ENCODE peak calls at places on chromosomes 11 and 22, in six cellular contexts. S, D, V, Y, M and A are unnamed samples.

GRCh38 chr11:111819161-111820058 is 52.0 kb downstream of the ALG9 start:
- DNase-seq in V (no peak), M (no peak), D (no peak), S (no peak), Y (peak), A (no peak)

GRCh38 chr11:104705475-104706195 is 192.6 kb downstream of the CASP12 start:
- DNase-seq in S (peak), M (no peak), Y (no peak), D (no peak), V (peak), A (peak)

GRCh38 chr11:92793189-92793588 is 176.3 kb upstream of the MTNR1B start:
- DNase-seq in Y (no peak), S (no peak), D (no peak), M (no peak), V (no peak), A (no peak)

GRCh38 chr22:29870574-29870973 is 12.4 kb upstream of the MTMR3 start:
- DNase-seq in S (no peak), Y (no peak), D (no peak), M (no peak), V (no peak), A (no peak)

GRCh38 chr11:28922351-28922981 is 814.3 kb downstream of the METTL15 start:
- DNase-seq in Y (no peak), M (no peak), D (no peak), V (no peak), S (no peak), A (no peak)

GRCh38 chr22:40463017-40463631 is 92.7 kb downstream of the SGSM3 start:
- DNase-seq in Y (no peak), S (peak), V (peak), D (no peak), M (no peak), A (no peak)

GRCh38 chr11:27471588-27472397 is 797 bp downstream of the LGR4 start:
- DNase-seq in M (peak), V (no peak), S (no peak), D (no peak), Y (no peak), A (peak)

GRCh38 chr11:127640822-127641485 is 640.4 kb upstream of the KIRREL3 start:
- DNase-seq in Y (no peak), V (no peak), S (no peak), M (no peak), D (no peak), A (no peak)

GRCh38 chr11:66493124-66493523 is 12.9 kb downstream of the DPP3 start:
- DNase-seq in M (no peak), D (no peak), S (no peak), Y (no peak), V (no peak), A (no peak)

GRCh38 chr22:26210390-26210789 is 41.1 kb downstream of the SEZ6L start:
- DNase-seq in V (no peak), M (no peak), Y (no peak), S (no peak), D (no peak), A (no peak)

GRCh38 chr22:36145881-36146280 is 14.7 kb downstream of the APOL3 start:
- DNase-seq in S (no peak), M (peak), V (no peak), D (no peak), Y (no peak), A (no peak)

GRCh38 chr22:37032535-37033460 is 13.3 kb downstream of the MPST start:
- DNase-seq in V (no peak), Y (no peak), D (no peak), S (no peak), M (no peak), A (peak)

GRCh38 chr22:20128902-20129746 is 2.5 kb upstream of the ZDHHC8 start:
- DNase-seq in M (peak), S (peak), D (no peak), Y (no peak), V (peak), A (no peak)